ENCODE peak calls at places on chromosomes 6 and 20, in nine cellular contexts. I, C, T, X, F, D, V, Z and L are unnamed samples.

GRCh38 chr6:11770546-11771466 is 7.8 kb downstream of the ADTRP start:
- DNase-seq in X (peak), T (no peak), Z (peak), D (no peak), C (peak), V (peak), F (peak), I (no peak), L (peak)

GRCh38 chr20:44019638-44020335 is 105.1 kb downstream of the TOX2 start:
- DNase-seq in T (no peak), D (no peak), V (no peak), Z (no peak), X (no peak), F (no peak), I (no peak), C (no peak), L (peak)

GRCh38 chr6:110364364-110364763 is 6.2 kb upstream of the METTL24 start:
- DNase-seq in X (no peak), C (no peak), I (no peak), T (no peak), Z (no peak), D (no peak), F (no peak), V (no peak), L (no peak)

GRCh38 chr6:75458895-75459294 is 34.7 kb downstream of the FILIP1 start:
- DNase-seq in I (no peak), D (no peak), V (no peak), C (no peak), X (no peak), F (no peak), T (no peak), Z (no peak), L (no peak)

GRCh38 chr6:96991618-96992355 is 67.3 kb downstream of the KLHL32 start:
- DNase-seq in V (no peak), X (no peak), F (no peak), D (no peak), I (no peak), T (no peak), Z (no peak), C (no peak), L (no peak)

GRCh38 chr20:13318871-13319521 is 97.9 kb downstream of the ISM1 start:
- DNase-seq in F (no peak), V (no peak), Z (no peak), T (no peak), C (no peak), I (no peak), D (no peak), X (no peak), L (no peak)

GRCh38 chr6:16206595-16207037 is 31.8 kb upstream of the GMPR start:
- DNase-seq in Z (peak), D (peak), F (peak), C (no peak), T (peak), I (no peak), V (peak), X (peak), L (peak)

GRCh38 chr6:139846538-139847321 is 472.3 kb upstream of the CITED2 start:
- DNase-seq in D (no peak), Z (no peak), F (no peak), V (no peak), X (peak), C (no peak), T (no peak), I (no peak), L (peak)

GRCh38 chr6:141667580-141668309 is 465.0 kb upstream of the GJE1 start:
- DNase-seq in I (no peak), F (no peak), D (no peak), V (no peak), T (no peak), X (no peak), C (no peak), Z (peak), L (peak)

GRCh38 chr6:84752118-84752850 is 12.1 kb downstream of the TBX18 start:
- DNase-seq in V (no peak), T (no peak), D (no peak), Z (no peak), X (no peak), F (no peak), I (no peak), C (no peak), L (no peak)

GRCh38 chr6:52230685-52231084 is 13.6 kb downstream of the IL17F start:
- DNase-seq in T (no peak), X (no peak), F (no peak), C (no peak), Z (no peak), I (no peak), V (no peak), D (no peak), L (no peak)

GRCh38 chr6:125586074-125586473 is 163.4 kb upstream of the HEY2 start:
- DNase-seq in F (no peak), I (no peak), Z (peak), C (no peak), V (no peak), T (no peak), X (no peak), D (no peak), L (no peak)

GRCh38 chr6:162942860-162943259 is 215.1 kb downstream of the PACRG start:
- DNase-seq in D (no peak), Z (peak), T (no peak), F (peak), X (no peak), C (no peak), I (no peak), V (peak), L (no peak)

GRCh38 chr20:62238569-62239277 is 402 bp downstream of the OSBPL2 start:
- DNase-seq in F (no peak), I (no peak), Z (peak), C (no peak), X (no peak), D (no peak), T (no peak), V (no peak), L (peak)